ENCODE peak calls at places on chromosome 22, in ten cellular contexts. O is K562, N is heart left ventricle, W is A549, D is body of pancreas, M is HepG2, B is NB4, L is spleen, C is IMR-90, P is uterus. F is an unnamed sample.

GRCh38 chr22:30602049-30602448 is 4.9 kb upstream of the TCN2 start:
- DNase-seq in C (peak), D (no peak), N (no peak), W (no peak), L (no peak), B (peak), P (no peak), M (peak), O (no peak), F (no peak)

GRCh38 chr22:19169947-19170318 is 8.6 kb downstream of the SLC25A1 start:
- DNase-seq in N (no peak), O (no peak), B (no peak), W (no peak), P (no peak), L (peak), C (no peak), D (no peak), M (no peak), F (no peak)

GRCh38 chr22:24845036-24845918 is 39.3 kb downstream of the SGSM1 start:
- DNase-seq in W (no peak), N (no peak), C (peak), B (peak), L (peak), O (no peak), P (no peak), D (no peak), M (no peak), F (no peak)

GRCh38 chr22:46625113-46625842 is 5.1 kb downstream of the GRAMD4 start:
- DNase-seq in D (no peak), C (no peak), L (no peak), N (peak), M (no peak), B (no peak), P (no peak), O (no peak), W (no peak), F (no peak)

GRCh38 chr22:45036154-45036553 is 26.3 kb upstream of the PHF21B start:
- DNase-seq in W (no peak), D (no peak), L (no peak), O (no peak), M (no peak), N (no peak), C (peak), B (no peak), P (peak), F (no peak)

GRCh38 chr22:36644333-36644757 is 59.2 kb downstream of the CACNG2 start:
- DNase-seq in D (peak), W (peak), B (peak), N (no peak), M (peak), L (no peak), O (peak), C (peak), P (no peak), F (no peak)

GRCh38 chr22:39985383-39986045 is 9.2 kb upstream of the FAM83F start:
- DNase-seq in O (no peak), C (no peak), M (no peak), P (no peak), L (no peak), W (no peak), B (no peak), D (no peak), N (no peak), F (no peak)

GRCh38 chr22:28341001-28341400 is 338.6 kb downstream of the TTC28 start:
- DNase-seq in B (no peak), W (no peak), P (no peak), C (peak), L (no peak), M (no peak), N (no peak), D (no peak), O (no peak), F (no peak)

GRCh38 chr22:41943661-41944209 is 3.2 kb downstream of the CENPM start:
- DNase-seq in W (no peak), P (no peak), N (no peak), C (peak), B (no peak), O (no peak), D (no peak), M (no peak), L (no peak), F (no peak)

GRCh38 chr22:33841281-33842005 is 78.8 kb downstream of the LARGE1 start:
- DNase-seq in D (no peak), N (no peak), B (peak), L (no peak), C (no peak), W (no peak), M (peak), O (no peak), P (no peak), F (no peak)

GRCh38 chr22:49776891-49777290 is 50.8 kb downstream of the BRD1 start:
- DNase-seq in D (no peak), W (no peak), P (no peak), L (no peak), O (no peak), N (peak), B (no peak), M (no peak), C (no peak), F (no peak)

GRCh38 chr22:49643998-49644397 is 183.7 kb downstream of the BRD1 start:
- DNase-seq in L (no peak), W (no peak), C (no peak), N (no peak), D (no peak), B (no peak), O (no peak), M (no peak), P (no peak), F (no peak)

GRCh38 chr22:47152938-47153337 is 390.5 kb downstream of the TBC1D22A start:
- DNase-seq in C (peak), N (no peak), D (no peak), P (no peak), M (no peak), L (no peak), W (no peak), O (no peak), B (no peak), F (no peak)

GRCh38 chr22:17258015-17258827 is 39.0 kb upstream of the ADA2 start:
- DNase-seq in L (peak), N (no peak), C (no peak), B (peak), M (no peak), D (peak), W (no peak), O (peak), P (peak), F (no peak)

GRCh38 chr22:17260291-17260690 is 41.1 kb upstream of the ADA2 start:
- DNase-seq in W (no peak), L (no peak), N (no peak), P (no peak), O (no peak), B (no peak), D (no peak), C (no peak), M (no peak), F (no peak)

GRCh38 chr22:17262976-17263375 is 43.7 kb upstream of the ADA2 start:
- DNase-seq in C (no peak), O (no peak), B (no peak), N (no peak), P (no peak), D (no peak), W (no peak), M (no peak), L (no peak), F (no peak)

GRCh38 chr22:17257578-17257977 is 38.3 kb upstream of the ADA2 start:
- DNase-seq in P (no peak), C (no peak), M (no peak), W (no peak), O (no peak), L (no peak), B (no peak), N (no peak), D (no peak), F (no peak)

GRCh38 chr22:17260950-17261349 is 41.7 kb upstream of the ADA2 start:
- DNase-seq in N (no peak), D (peak), C (no peak), M (no peak), W (no peak), L (no peak), P (no peak), O (no peak), B (no peak), F (no peak)
- TF ChIP-seq CTCF in N (no peak), D (peak), C (no peak), M (no peak), W (no peak), L (no peak), P (no peak), O (no peak), B (no peak), F (no peak)

GRCh38 chr22:21632237-21632895 is at the start of gene CCDC116:
- DNase-seq in D (no peak), M (peak), B (peak), P (no peak), L (peak), C (no peak), O (peak), N (peak), W (no peak), F (no peak)
- TF ChIP-seq POLR2A in D (no peak), M (peak), B (peak), P (no peak), L (no peak), C (no peak), O (no peak), N (no peak), W (no peak), F (no peak)

GRCh38 chr22:43053176-43053575 is 36.0 kb downstream of the TTLL1 start:
- DNase-seq in W (no peak), M (no peak), L (no peak), P (no peak), B (peak), N (no peak), D (no peak), C (no peak), O (no peak), F (no peak)
- TF ChIP-seq CTCF in W (no peak), M (peak), L (no peak), P (no peak), B (peak), N (no peak), D (peak), C (peak), O (peak), F (no peak)

GRCh38 chr22:38843716-38844660 is at the start of gene NPTXR:
- DNase-seq in P (peak), O (peak), M (peak), L (no peak), N (no peak), C (peak), D (peak), W (peak), B (peak), F (no peak)
- TF ChIP-seq POLR2A in P (peak), O (no peak), M (peak), L (no peak), N (no peak), C (no peak), D (no peak), W (peak), B (no peak), F (peak)

GRCh38 chr22:22144858-22145257 is 99.7 kb upstream of the VPREB1 start:
- DNase-seq in O (no peak), D (no peak), N (no peak), W (no peak), C (peak), M (no peak), B (no peak), P (no peak), L (no peak), F (no peak)
- TF ChIP-seq CTCF in O (no peak), D (no peak), N (no peak), W (no peak), C (peak), M (no peak), B (no peak), P (no peak), L (no peak), F (no peak)

DNA sequence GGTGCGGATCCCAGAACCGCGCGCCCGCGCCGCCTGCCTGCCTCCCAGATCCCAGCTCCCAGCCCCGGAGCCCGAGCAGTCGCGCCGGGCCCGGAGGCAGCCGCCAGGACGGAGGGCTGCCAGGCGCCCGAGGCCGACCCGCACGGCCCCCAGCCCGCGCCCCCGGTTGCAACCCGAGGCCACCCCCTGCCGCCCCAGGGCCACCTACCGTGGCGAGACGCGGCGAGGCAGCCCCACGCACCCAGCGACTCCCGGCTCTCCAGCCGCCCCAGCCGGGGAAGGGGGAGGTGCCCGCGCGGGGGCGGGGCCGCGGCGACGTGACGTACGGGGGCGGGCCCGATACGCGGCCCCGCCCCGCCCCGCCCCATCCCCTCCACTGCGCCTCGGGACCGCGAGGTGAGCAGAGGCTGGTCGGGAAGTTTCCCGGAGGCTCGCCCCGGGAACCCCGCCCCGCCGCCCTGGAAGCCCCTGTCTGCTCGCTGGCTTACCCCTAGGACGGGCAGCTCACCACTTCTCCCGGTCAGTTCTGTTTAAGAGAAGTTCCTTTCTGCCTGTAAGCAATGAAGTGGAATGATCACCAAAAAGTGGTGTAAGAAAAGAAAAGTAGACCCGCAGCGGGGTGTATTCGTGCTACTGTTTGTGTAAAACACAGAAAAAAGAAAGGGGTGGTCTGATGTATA is at the start of gene TPST2:
- DNase-seq in D (peak), C (peak), B (peak), P (peak), N (peak), L (peak), W (peak), M (peak), O (peak), F (no peak)
- TF ChIP-seq POLR2A in D (peak), C (peak), B (peak), P (peak), N (peak), L (peak), W (peak), M (peak), O (peak), F (peak)

F was measured in esophagus squamous epithelium.